ENCODE peak calls at places on chromosomes 7 and 10, in nine cellular contexts. One of them, this sample, is unnamed.

GRCh38 chr7:461453-462172 is 58.0 kb downstream of the PDGFA start:
- DNase-seq in left lobe of liver: no peak
- DNase-seq in right atrium auricular region: no peak
- DNase-seq in occipital lobe: no peak
- DNase-seq in omental fat pad: peak; percentile 13
- DNase-seq in mesenchymal stem cell: peak; percentile 53
- DNase-seq in HT1080: peak; percentile 16
- DNase-seq in left ventricle myocardium superior: no peak
- DNase-seq in HFFc6: no peak
- DNase-seq in this sample: no peak

GRCh38 chr10:58897708-58898107 is 278.7 kb upstream of the PHYHIPL start:
- DNase-seq in left lobe of liver: no peak
- DNase-seq in right atrium auricular region: no peak
- DNase-seq in occipital lobe: no peak
- DNase-seq in omental fat pad: no peak
- DNase-seq in mesenchymal stem cell: peak; percentile 11
- DNase-seq in HT1080: no peak
- DNase-seq in left ventricle myocardium superior: no peak
- DNase-seq in HFFc6: no peak
- DNase-seq in this sample: no peak

GRCh38 chr7:155725073-155725346 is 80.5 kb downstream of the RBM33 start:
- DNase-seq in left lobe of liver: no peak
- DNase-seq in right atrium auricular region: no peak
- DNase-seq in occipital lobe: no peak
- DNase-seq in omental fat pad: no peak
- DNase-seq in mesenchymal stem cell: no peak
- DNase-seq in HT1080: no peak
- DNase-seq in left ventricle myocardium superior: no peak
- DNase-seq in HFFc6: no peak
- DNase-seq in this sample: no peak

GRCh38 chr10:26169466-26169865 is 47.1 kb upstream of the GAD2 start:
- DNase-seq in left lobe of liver: no peak
- DNase-seq in right atrium auricular region: no peak
- DNase-seq in occipital lobe: no peak
- DNase-seq in omental fat pad: no peak
- DNase-seq in mesenchymal stem cell: no peak
- DNase-seq in HT1080: no peak
- DNase-seq in left ventricle myocardium superior: no peak
- DNase-seq in HFFc6: no peak
- DNase-seq in this sample: no peak

GRCh38 chr7:38300175-38300574 is 26.7 kb upstream of the TARP start:
- DNase-seq in left lobe of liver: no peak
- DNase-seq in right atrium auricular region: no peak
- DNase-seq in occipital lobe: no peak
- DNase-seq in omental fat pad: no peak
- DNase-seq in mesenchymal stem cell: no peak
- DNase-seq in HT1080: no peak
- DNase-seq in left ventricle myocardium superior: no peak
- DNase-seq in HFFc6: no peak
- DNase-seq in this sample: no peak

GRCh38 chr10:80511984-80512634 is 25.6 kb upstream of the SH2D4B start:
- DNase-seq in left lobe of liver: no peak
- DNase-seq in right atrium auricular region: no peak
- DNase-seq in occipital lobe: no peak
- DNase-seq in omental fat pad: no peak
- DNase-seq in mesenchymal stem cell: no peak
- DNase-seq in HT1080: no peak
- DNase-seq in left ventricle myocardium superior: no peak
- DNase-seq in HFFc6: no peak
- DNase-seq in this sample: no peak

GRCh38 chr7:149598721-149599308 is 101.2 kb upstream of the ZNF746 start:
- DNase-seq in left lobe of liver: no peak
- DNase-seq in right atrium auricular region: no peak
- DNase-seq in occipital lobe: no peak
- DNase-seq in omental fat pad: no peak
- DNase-seq in mesenchymal stem cell: peak; percentile 28
- DNase-seq in HT1080: peak; percentile 36
- DNase-seq in left ventricle myocardium superior: no peak
- DNase-seq in HFFc6: peak; percentile 40
- DNase-seq in this sample: peak; percentile 0

GRCh38 chr10:116183733-116184447 is 89.1 kb downstream of the GFRA1 start:
- DNase-seq in left lobe of liver: no peak
- DNase-seq in right atrium auricular region: no peak
- DNase-seq in occipital lobe: no peak
- DNase-seq in omental fat pad: no peak
- DNase-seq in mesenchymal stem cell: peak; percentile 54
- DNase-seq in HT1080: no peak
- DNase-seq in left ventricle myocardium superior: no peak
- DNase-seq in HFFc6: peak; percentile 63
- DNase-seq in this sample: peak; percentile 68

GRCh38 chr10:14219411-14219810 is 111.3 kb downstream of the FRMD4A start:
- DNase-seq in left lobe of liver: no peak
- DNase-seq in right atrium auricular region: peak; percentile 16
- DNase-seq in occipital lobe: no peak
- DNase-seq in omental fat pad: no peak
- DNase-seq in mesenchymal stem cell: no peak
- DNase-seq in HT1080: no peak
- DNase-seq in left ventricle myocardium superior: no peak
- DNase-seq in HFFc6: no peak
- DNase-seq in this sample: peak; percentile 75

GRCh38 chr7:143458263-143458662 is 15.0 kb downstream of the TAS2R60 start:
- DNase-seq in left lobe of liver: no peak
- DNase-seq in right atrium auricular region: no peak
- DNase-seq in occipital lobe: no peak
- DNase-seq in omental fat pad: no peak
- DNase-seq in mesenchymal stem cell: no peak
- DNase-seq in HT1080: no peak
- DNase-seq in left ventricle myocardium superior: no peak
- DNase-seq in HFFc6: peak; percentile 77
- DNase-seq in this sample: no peak

GRCh38 chr7:73789051-73789450 is 19.0 kb upstream of the CLDN3 start:
- DNase-seq in left lobe of liver: no peak
- DNase-seq in right atrium auricular region: no peak
- DNase-seq in occipital lobe: no peak
- DNase-seq in omental fat pad: no peak
- DNase-seq in mesenchymal stem cell: no peak
- DNase-seq in HT1080: no peak
- DNase-seq in left ventricle myocardium superior: no peak
- DNase-seq in HFFc6: no peak
- DNase-seq in this sample: no peak

GRCh38 chr7:80918909-80919721 is at the start of gene SEMA3C:
- DNase-seq in left lobe of liver: peak; percentile 83
- DNase-seq in right atrium auricular region: peak; percentile 90
- DNase-seq in occipital lobe: peak; percentile 82
- DNase-seq in omental fat pad: peak; percentile 59
- DNase-seq in mesenchymal stem cell: peak; percentile 93
- DNase-seq in HT1080: peak; percentile 93
- DNase-seq in left ventricle myocardium superior: peak; percentile 97
- DNase-seq in HFFc6: peak; percentile 95
- DNase-seq in this sample: peak; percentile 93

GRCh38 chr7:41058986-41059741 is 643.7 kb downstream of the INHBA start:
- DNase-seq in left lobe of liver: no peak
- DNase-seq in right atrium auricular region: no peak
- DNase-seq in occipital lobe: no peak
- DNase-seq in omental fat pad: no peak
- DNase-seq in mesenchymal stem cell: peak; percentile 6
- DNase-seq in HT1080: no peak
- DNase-seq in left ventricle myocardium superior: no peak
- DNase-seq in HFFc6: no peak
- DNase-seq in this sample: no peak

GRCh38 chr7:134685250-134685649 is 38.6 kb downstream of the BPGM start:
- DNase-seq in left lobe of liver: no peak
- DNase-seq in right atrium auricular region: no peak
- DNase-seq in occipital lobe: no peak
- DNase-seq in omental fat pad: no peak
- DNase-seq in mesenchymal stem cell: peak; percentile 69
- DNase-seq in HT1080: peak; percentile 13
- DNase-seq in left ventricle myocardium superior: no peak
- DNase-seq in HFFc6: peak; percentile 44
- DNase-seq in this sample: peak; percentile 13

GRCh38 chr10:109178576-109178975 is 744.7 kb downstream of the XPNPEP1 start:
- DNase-seq in left lobe of liver: no peak
- DNase-seq in right atrium auricular region: no peak
- DNase-seq in occipital lobe: no peak
- DNase-seq in omental fat pad: no peak
- DNase-seq in mesenchymal stem cell: no peak
- DNase-seq in HT1080: no peak
- DNase-seq in left ventricle myocardium superior: no peak
- DNase-seq in HFFc6: no peak
- DNase-seq in this sample: no peak

GRCh38 chr10:130141460-130141859 is 5.3 kb downstream of the GLRX3 start:
- DNase-seq in left lobe of liver: no peak
- DNase-seq in right atrium auricular region: no peak
- DNase-seq in occipital lobe: no peak
- DNase-seq in omental fat pad: no peak
- DNase-seq in mesenchymal stem cell: peak; percentile 37
- DNase-seq in HT1080: no peak
- DNase-seq in left ventricle myocardium superior: no peak
- DNase-seq in HFFc6: peak; percentile 13
- DNase-seq in this sample: peak; percentile 52

GRCh38 chr7:10940748-10941358 is 32.8 kb upstream of the PHF14 start:
- DNase-seq in left lobe of liver: no peak
- DNase-seq in right atrium auricular region: no peak
- DNase-seq in occipital lobe: no peak
- DNase-seq in omental fat pad: no peak
- DNase-seq in mesenchymal stem cell: peak; percentile 7
- DNase-seq in HT1080: no peak
- DNase-seq in left ventricle myocardium superior: no peak
- DNase-seq in HFFc6: no peak
- DNase-seq in this sample: no peak

GRCh38 chr7:142909921-142910521 is 23.5 kb downstream of the TRPV5 start:
- DNase-seq in left lobe of liver: no peak
- DNase-seq in right atrium auricular region: no peak
- DNase-seq in occipital lobe: no peak
- DNase-seq in omental fat pad: no peak
- DNase-seq in mesenchymal stem cell: no peak
- DNase-seq in HT1080: no peak
- DNase-seq in left ventricle myocardium superior: no peak
- DNase-seq in HFFc6: no peak
- DNase-seq in this sample: peak; percentile 44

GRCh38 chr10:84196083-84196482 is 1.7 kb downstream of the CDHR1 start:
- DNase-seq in left lobe of liver: no peak
- DNase-seq in right atrium auricular region: no peak
- DNase-seq in occipital lobe: no peak
- DNase-seq in omental fat pad: no peak
- DNase-seq in mesenchymal stem cell: no peak
- DNase-seq in HT1080: no peak
- DNase-seq in left ventricle myocardium superior: no peak
- DNase-seq in HFFc6: no peak
- DNase-seq in this sample: no peak

This sample was measured in kidney glomerular epithelial cell.